ENCODE peak calls at places on chromosomes 2 and 18, in nine cellular contexts. J is dorsolateral prefrontal cortex, K is suprapubic skin, T is astrocyte of the spinal cord, W is cardiac muscle cell, Y is fibroblast of lung, C is epithelial cell of proximal tubule, R is A549, Q is fibroblast of the aortic adventitia. F is an unnamed sample.

GRCh38 chr18:2655954-2656236 is 369 bp downstream of the SMCHD1 start:
- DNase-seq in J (no peak), K (no peak), T (no peak), W (no peak), Y (peak; percentile 42), C (no peak), R (peak; percentile 60), Q (no peak), F (no peak)

GRCh38 chr18:13452448-13452811 is 233.9 kb downstream of the LDLRAD4 start:
- DNase-seq in J (peak; percentile 57), K (no peak), T (peak; percentile 87), W (peak; percentile 43), Y (no peak), C (no peak), R (peak; percentile 31), Q (peak; percentile 65), F (peak; percentile 82)

GRCh38 chr2:12173271-12173942 is 427.0 kb downstream of the LPIN1 start:
- DNase-seq in J (no peak), K (no peak), T (peak; percentile 21), W (peak; percentile 26), Y (peak; percentile 54), C (no peak), R (no peak), Q (peak; percentile 22), F (peak; percentile 11)

GRCh38 chr2:234998404-234999211 is 46.8 kb downstream of the SH3BP4 start:
- DNase-seq in J (no peak), K (no peak), T (no peak), W (no peak), Y (peak; percentile 92), C (no peak), R (no peak), Q (no peak), F (no peak)

GRCh38 chr2:220275454-220275853 is 648.0 kb downstream of the SLC4A3 start:
- DNase-seq in J (no peak), K (no peak), T (no peak), W (no peak), Y (no peak), C (no peak), R (peak; percentile 24), Q (peak; percentile 21), F (peak; percentile 15)

GRCh38 chr18:28905509-28905908 is 728.6 kb upstream of the CDH2 start:
- DNase-seq in J (no peak), K (no peak), T (peak; percentile 35), W (peak; percentile 67), Y (no peak), C (no peak), R (no peak), Q (peak; percentile 59), F (peak; percentile 17)

GRCh38 chr2:153557211-153557610 is 78.6 kb upstream of the RPRM start:
- DNase-seq in J (no peak), K (no peak), T (no peak), W (no peak), Y (no peak), C (no peak), R (peak; percentile 19), Q (no peak), F (no peak)

GRCh38 chr2:204019572-204020501 is 83.3 kb downstream of the ICOS start:
- DNase-seq in J (no peak), K (no peak), T (peak; percentile 48), W (no peak), Y (no peak), C (peak; percentile 80), R (peak; percentile 30), Q (no peak), F (peak; percentile 3)

GRCh38 chr2:36650031-36650430 is 46.5 kb upstream of the VIT start:
- DNase-seq in J (no peak), K (no peak), T (peak; percentile 56), W (peak; percentile 34), Y (peak; percentile 69), C (peak; percentile 51), R (peak; percentile 89), Q (peak; percentile 37), F (peak; percentile 76)

GRCh38 chr2:52536929-52537460 is 1230.6 kb upstream of the CHAC2 start:
- DNase-seq in J (no peak), K (no peak), T (peak; percentile 7), W (no peak), Y (peak; percentile 68), C (no peak), R (peak; percentile 16), Q (peak; percentile 26), F (no peak)

GRCh38 chr2:28393115-28393836 is 618 bp downstream of the FOSL2 start:
- DNase-seq in J (peak; percentile 59), K (no peak), T (peak; percentile 80), W (peak; percentile 76), Y (peak; percentile 68), C (no peak), R (peak; percentile 63), Q (peak; percentile 65), F (peak; percentile 66)

GRCh38 chr2:119586085-119586484 is 41.8 kb downstream of the CFAP221 start:
- DNase-seq in J (no peak), K (no peak), T (no peak), W (no peak), Y (no peak), C (no peak), R (no peak), Q (no peak), F (no peak)

GRCh38 chr2:121237980-121238665 is 46.9 kb downstream of the TFCP2L1 start:
- DNase-seq in J (no peak), K (no peak), T (peak; percentile 49), W (no peak), Y (no peak), C (no peak), R (peak; percentile 20), Q (no peak), F (no peak)

GRCh38 chr2:240972636-240973521 is 25.5 kb upstream of the SNED1 start:
- DNase-seq in J (peak; percentile 43), K (no peak), T (peak; percentile 35), W (peak; percentile 39), Y (no peak), C (no peak), R (no peak), Q (peak; percentile 60), F (peak; percentile 90)

GRCh38 chr2:187541086-187542085 is 12.8 kb downstream of the TFPI start:
- DNase-seq in J (no peak), K (no peak), T (peak; percentile 95), W (peak; percentile 95), Y (peak; percentile 95), C (peak; percentile 81), R (peak; percentile 96), Q (peak; percentile 94), F (peak; percentile 92)

GRCh38 chr2:236271851-236272250 is 7.6 kb upstream of the ASB18 start:
- DNase-seq in J (no peak), K (no peak), T (no peak), W (no peak), Y (no peak), C (no peak), R (no peak), Q (no peak), F (no peak)

GRCh38 chr2:105287692-105288091 is 41.8 kb downstream of the TGFBRAP1 start:
- DNase-seq in J (no peak), K (no peak), T (peak; percentile 42), W (peak; percentile 51), Y (peak; percentile 45), C (no peak), R (peak; percentile 68), Q (peak; percentile 40), F (peak; percentile 30)

GRCh38 chr2:16475581-16475980 is 190.1 kb downstream of the CYRIA start:
- DNase-seq in J (no peak), K (no peak), T (no peak), W (no peak), Y (no peak), C (no peak), R (no peak), Q (no peak), F (no peak)

GRCh38 chr2:45014016-45014702 is 4.9 kb upstream of the SIX2 start:
- DNase-seq in J (no peak), K (no peak), T (peak; percentile 36), W (peak; percentile 84), Y (peak; percentile 55), C (no peak), R (peak; percentile 88), Q (peak; percentile 65), F (peak; percentile 36)
- H3K4me3 ChIP-seq in J (peak overlapping the region; percentile 39), K (peak overlapping the region; percentile 50), T (peak overlapping the region; percentile 17), W (peak overlapping the region; percentile 43), Y (peak overlapping the region; percentile 31), C (peak overlapping the region; percentile 39), R (peak overlapping the region; percentile 69), Q (peak overlapping the region; percentile 56), F (no peak overlapping the region)

DNA sequence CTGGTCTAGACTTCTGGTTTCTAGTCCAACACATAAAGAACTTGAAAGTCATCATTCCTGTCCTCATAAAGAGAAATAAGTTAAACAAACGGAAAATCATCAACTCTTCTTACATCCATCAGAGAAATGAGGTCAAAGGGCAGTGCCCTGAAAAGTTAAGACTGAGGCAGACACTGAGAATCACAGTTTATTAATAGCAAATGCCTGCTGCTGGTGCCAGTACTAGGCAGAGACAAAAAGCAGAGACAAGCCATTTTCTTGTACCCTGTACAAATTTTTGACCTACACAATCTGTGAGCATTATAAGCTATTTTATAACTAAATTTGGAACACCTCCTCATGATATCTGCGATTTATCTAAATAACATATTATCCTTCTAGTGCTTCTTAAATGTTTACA is 36.8 kb downstream of the ATF2 start:
- DNase-seq in J (no peak), K (no peak), T (no peak), W (no peak), Y (no peak), C (no peak), R (no peak), Q (no peak), F (no peak)
- H3K4me3 ChIP-seq in J (no peak overlapping the region), K (no peak overlapping the region), T (no peak overlapping the region), W (no peak overlapping the region), Y (no peak overlapping the region), C (no peak overlapping the region), R (no peak overlapping the region), Q (no peak overlapping the region), F (no peak overlapping the region)

GRCh38 chr2:96800762-96801463 is 15.2 kb upstream of the CNNM3 start:
- DNase-seq in J (peak; percentile 58), K (peak; percentile 87), T (peak; percentile 50), W (peak; percentile 62), Y (peak; percentile 44), C (no peak), R (peak; percentile 68), Q (peak; percentile 51), F (peak; percentile 29)
- H3K4me3 ChIP-seq in J (no peak overlapping the region), K (no peak overlapping the region), T (no peak overlapping the region), W (no peak overlapping the region), Y (no peak overlapping the region), C (no peak overlapping the region), R (no peak overlapping the region), Q (no peak overlapping the region), F (no peak overlapping the region)

GRCh38 chr2:38596229-38596628 is 6.5 kb downstream of the HNRNPLL start:
- DNase-seq in J (no peak), K (no peak), T (no peak), W (no peak), Y (no peak), C (no peak), R (no peak), Q (no peak), F (no peak)

GRCh38 chr2:38590053-38590452 is 12.7 kb downstream of the HNRNPLL start:
- DNase-seq in J (no peak), K (no peak), T (no peak), W (no peak), Y (no peak), C (no peak), R (no peak), Q (no peak), F (no peak)

GRCh38 chr2:38592951-38593350 is 9.8 kb downstream of the HNRNPLL start:
- DNase-seq in J (no peak), K (no peak), T (no peak), W (peak; percentile 20), Y (peak; percentile 62), C (no peak), R (no peak), Q (no peak), F (peak; percentile 21)

GRCh38 chr2:38586926-38587325 is 15.8 kb downstream of the HNRNPLL start:
- DNase-seq in J (no peak), K (no peak), T (no peak), W (peak; percentile 28), Y (peak; percentile 61), C (no peak), R (no peak), Q (no peak), F (no peak)

GRCh38 chr2:38591152-38591551 is 11.6 kb downstream of the HNRNPLL start:
- DNase-seq in J (no peak), K (no peak), T (no peak), W (no peak), Y (no peak), C (no peak), R (no peak), Q (no peak), F (no peak)
- H3K4me3 ChIP-seq in J (no peak overlapping the region), K (no peak overlapping the region), T (no peak overlapping the region), W (no peak overlapping the region), Y (no peak overlapping the region), C (no peak overlapping the region), R (no peak overlapping the region), Q (no peak overlapping the region), F (no peak overlapping the region)